ENCODE peak calls at places on chromosomes 11 and 22, in five cellular contexts. Q is A549, J is HepG2, P is GM12878, L is H1. K is an unnamed sample.

GRCh38 chr22:18110194-18110943 is at the start of gene TUBA8:
- DNase-seq in L (no peak), J (no peak), P (no peak), Q (no peak), K (no peak)

GRCh38 chr22:46082633-46083032 is 67.7 kb upstream of the PPARA start:
- DNase-seq in J (no peak), Q (no peak), L (no peak), P (no peak), K (no peak)

GRCh38 chr22:49079743-49080500 is 747.8 kb downstream of the BRD1 start:
- DNase-seq in J (no peak), P (no peak), Q (no peak), L (no peak), K (no peak)

GRCh38 chr22:47192651-47193437 is 430.4 kb downstream of the TBC1D22A start:
- DNase-seq in L (no peak), J (no peak), Q (peak), P (no peak), K (peak)

GRCh38 chr11:27255447-27255828 is 107.6 kb downstream of the CCDC34 start:
- DNase-seq in J (no peak), L (no peak), P (no peak), Q (no peak), K (no peak)

GRCh38 chr11:9351956-9352355 is 32.5 kb upstream of the IPO7 start:
- DNase-seq in L (no peak), Q (no peak), P (no peak), J (no peak), K (no peak)

GRCh38 chr22:29702931-29703594 is 16.7 kb upstream of the CABP7 start:
- DNase-seq in Q (no peak), L (no peak), P (no peak), J (no peak), K (no peak)

GRCh38 chr11:6219359-6219758 is 14.0 kb downstream of the C11orf42 start:
- DNase-seq in J (no peak), L (no peak), P (no peak), Q (no peak), K (no peak)

GRCh38 chr11:5550440-5551095 is 2.2 kb upstream of the OR52H1 start:
- DNase-seq in P (peak), L (no peak), Q (no peak), J (no peak), K (peak)

GRCh38 chr22:23395476-23396361 is 184.4 kb downstream of the IGLL1 start:
- DNase-seq in L (no peak), P (no peak), Q (no peak), J (no peak), K (no peak)

GRCh38 chr22:43925433-43926348 is 2.1 kb downstream of the PNPLA3 start:
- DNase-seq in Q (no peak), L (no peak), P (no peak), J (peak), K (no peak)

GRCh38 chr11:61542024-61542461 is 33.5 kb downstream of the LRRC10B start:
- DNase-seq in P (no peak), Q (no peak), J (no peak), L (no peak), K (no peak)

GRCh38 chr22:44595841-44596341 is 97.9 kb upstream of the RTL6 start:
- DNase-seq in Q (no peak), L (no peak), P (no peak), J (no peak), K (no peak)

GRCh38 chr11:13126430-13126829 is 117.3 kb downstream of the RASSF10 start:
- DNase-seq in J (no peak), P (no peak), Q (peak), L (no peak), K (no peak)
- TF ChIP-seq CEBPB in J (no peak), P (no peak), Q (peak), L (no peak), K (no peak)

GRCh38 chr11:79129702-79130101 is 311.1 kb downstream of the TENM4 start:
- DNase-seq in Q (no peak), L (no peak), J (no peak), P (no peak), K (no peak)
- TF ChIP-seq KDM1A in Q (no peak), L (no peak), J (no peak), P (no peak), K (no peak)

GRCh38 chr11:102317768-102318103 is 452 bp downstream of the BIRC3 start:
- DNase-seq in Q (no peak), L (no peak), P (no peak), J (no peak), K (no peak)
- TF ChIP-seq CEBPB in Q (no peak), L (no peak), P (no peak), J (no peak), K (no peak)

GRCh38 chr11:10385696-10386095 is 69.4 kb upstream of the AMPD3 start:
- DNase-seq in J (no peak), P (no peak), L (no peak), Q (no peak), K (no peak)
- TF ChIP-seq KDM1A in J (no peak), P (no peak), L (no peak), Q (no peak), K (no peak)

GRCh38 chr22:19962909-19963806 is 21.5 kb upstream of the TXNRD2 start:
- DNase-seq in J (peak), P (no peak), Q (no peak), L (no peak), K (no peak)
- TF ChIP-seq CEBPB in J (no peak), P (no peak), Q (no peak), L (no peak), K (no peak)

DNA sequence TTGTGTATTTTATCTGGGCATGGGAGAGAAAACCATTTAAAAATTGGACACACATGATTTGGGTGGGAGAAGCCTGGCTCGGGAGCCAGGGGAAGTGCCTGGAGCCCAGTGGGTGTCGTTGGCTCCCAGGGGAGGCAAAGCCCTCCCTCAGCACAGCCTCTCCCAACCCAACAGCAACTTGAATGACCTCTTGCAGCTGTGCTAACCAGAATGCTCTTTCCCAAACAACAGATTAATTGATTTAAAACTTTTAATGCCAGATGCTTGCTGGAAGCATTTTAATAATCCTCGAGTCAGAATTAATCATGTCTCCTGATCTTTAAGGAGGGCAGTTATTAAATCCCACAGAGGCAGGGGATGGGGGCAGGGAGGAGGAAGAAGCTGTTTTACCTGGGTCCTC is 401.6 kb downstream of the BUD13 start:
- DNase-seq in L (no peak), J (no peak), Q (no peak), P (no peak), K (no peak)
- TF ChIP-seq KDM1A in L (no peak), J (no peak), Q (no peak), P (no peak), K (no peak)

GRCh38 chr11:108037211-108037610 is 28.5 kb downstream of the CUL5 start:
- DNase-seq in P (no peak), J (no peak), L (no peak), Q (no peak), K (no peak)
- TF ChIP-seq CEBPB in P (no peak), J (no peak), L (no peak), Q (no peak), K (no peak)